ENCODE peak calls at places on chromosomes 13 and 19, in seven cellular contexts. One of them, this sample, is unnamed.

GRCh38 chr19:2461751-2462634 is 5.2 kb upstream of the LMNB2 start:
- DNase-seq in tibial nerve: no peak
- DNase-seq in A549: peak; percentile 85
- DNase-seq in prostate gland: no peak
- DNase-seq in heart left ventricle: no peak
- DNase-seq in gastrocnemius medialis: no peak
- DNase-seq in adrenal gland: no peak
- DNase-seq in this sample: peak; percentile 89

GRCh38 chr13:112456138-112457056 is 80.2 kb downstream of the SPACA7 start:
- DNase-seq in prostate gland: no peak
- DNase-seq in A549: no peak
- DNase-seq in gastrocnemius medialis: no peak
- DNase-seq in heart left ventricle: no peak
- DNase-seq in adrenal gland: no peak
- DNase-seq in tibial nerve: no peak
- DNase-seq in this sample: no peak

GRCh38 chr13:97879646-97880297 is 73.7 kb upstream of the IPO5 start:
- DNase-seq in gastrocnemius medialis: no peak
- DNase-seq in adrenal gland: no peak
- DNase-seq in prostate gland: no peak
- DNase-seq in A549: peak; percentile 31
- DNase-seq in heart left ventricle: no peak
- DNase-seq in tibial nerve: no peak
- DNase-seq in this sample: no peak

GRCh38 chr13:101942038-101942437 is 459.8 kb downstream of the FGF14 start:
- DNase-seq in gastrocnemius medialis: no peak
- DNase-seq in heart left ventricle: peak; percentile 23
- DNase-seq in prostate gland: no peak
- DNase-seq in tibial nerve: no peak
- DNase-seq in A549: peak; percentile 27
- DNase-seq in adrenal gland: no peak
- DNase-seq in this sample: no peak

GRCh38 chr19:47790398-47790814 is 11.9 kb downstream of the SELENOW start:
- DNase-seq in A549: peak; percentile 85
- DNase-seq in tibial nerve: peak; percentile 72
- DNase-seq in heart left ventricle: peak; percentile 79
- DNase-seq in prostate gland: peak; percentile 63
- DNase-seq in gastrocnemius medialis: no peak
- DNase-seq in adrenal gland: peak; percentile 80
- DNase-seq in this sample: peak; percentile 62

GRCh38 chr19:1133471-1133929 is 29.7 kb downstream of the GPX4 start:
- DNase-seq in gastrocnemius medialis: no peak
- DNase-seq in prostate gland: no peak
- DNase-seq in heart left ventricle: no peak
- DNase-seq in tibial nerve: no peak
- DNase-seq in adrenal gland: no peak
- DNase-seq in A549: peak; percentile 74
- DNase-seq in this sample: no peak

GRCh38 chr19:6041991-6042421 is 64.1 kb upstream of the RANBP3 start:
- DNase-seq in adrenal gland: no peak
- DNase-seq in prostate gland: no peak
- DNase-seq in heart left ventricle: no peak
- DNase-seq in gastrocnemius medialis: no peak
- DNase-seq in tibial nerve: no peak
- DNase-seq in A549: no peak
- DNase-seq in this sample: peak; percentile 66

GRCh38 chr19:35716735-35716984 is 1.1 kb upstream of the KMT2B start:
- DNase-seq in heart left ventricle: no peak
- DNase-seq in prostate gland: no peak
- DNase-seq in adrenal gland: no peak
- DNase-seq in A549: no peak
- DNase-seq in tibial nerve: no peak
- DNase-seq in gastrocnemius medialis: no peak
- DNase-seq in this sample: no peak

GRCh38 chr19:36160821-36161596 is 8.8 kb upstream of the COX7A1 start:
- DNase-seq in heart left ventricle: no peak
- DNase-seq in adrenal gland: no peak
- DNase-seq in gastrocnemius medialis: no peak
- DNase-seq in tibial nerve: no peak
- DNase-seq in prostate gland: no peak
- DNase-seq in A549: no peak
- DNase-seq in this sample: no peak

GRCh38 chr19:1475751-1476437 is 3.1 kb downstream of the C19orf25 start:
- DNase-seq in gastrocnemius medialis: no peak
- DNase-seq in tibial nerve: no peak
- DNase-seq in A549: no peak
- DNase-seq in adrenal gland: no peak
- DNase-seq in heart left ventricle: no peak
- DNase-seq in prostate gland: no peak
- DNase-seq in this sample: no peak

GRCh38 chr13:38494445-38494844 is 144.8 kb downstream of the UFM1 start:
- DNase-seq in tibial nerve: no peak
- DNase-seq in heart left ventricle: no peak
- DNase-seq in gastrocnemius medialis: no peak
- DNase-seq in A549: no peak
- DNase-seq in prostate gland: no peak
- DNase-seq in adrenal gland: no peak
- DNase-seq in this sample: no peak

GRCh38 chr13:52906122-52906903 is 57.9 kb upstream of the PCDH8 start:
- DNase-seq in A549: no peak
- DNase-seq in adrenal gland: no peak
- DNase-seq in prostate gland: no peak
- DNase-seq in heart left ventricle: no peak
- DNase-seq in gastrocnemius medialis: no peak
- DNase-seq in tibial nerve: no peak
- DNase-seq in this sample: no peak

GRCh38 chr13:114112231-114112825 is 20.1 kb downstream of the RASA3 start:
- DNase-seq in prostate gland: no peak
- DNase-seq in A549: no peak
- DNase-seq in tibial nerve: peak; percentile 4
- DNase-seq in heart left ventricle: no peak
- DNase-seq in adrenal gland: peak; percentile 8
- DNase-seq in gastrocnemius medialis: peak; percentile 13
- DNase-seq in this sample: no peak

GRCh38 chr13:20287976-20288375 is 55.9 kb upstream of the GJB6 start:
- DNase-seq in A549: no peak
- DNase-seq in heart left ventricle: no peak
- DNase-seq in adrenal gland: no peak
- DNase-seq in prostate gland: no peak
- DNase-seq in tibial nerve: no peak
- DNase-seq in gastrocnemius medialis: no peak
- DNase-seq in this sample: no peak

GRCh38 chr13:32783067-32783466 is 196.8 kb downstream of the PDS5B start:
- DNase-seq in gastrocnemius medialis: no peak
- DNase-seq in prostate gland: no peak
- DNase-seq in adrenal gland: no peak
- DNase-seq in heart left ventricle: no peak
- DNase-seq in A549: no peak
- DNase-seq in tibial nerve: no peak
- DNase-seq in this sample: no peak

GRCh38 chr19:5609881-5610280 is 12.7 kb downstream of the SAFB2 start:
- DNase-seq in prostate gland: no peak
- DNase-seq in tibial nerve: no peak
- DNase-seq in A549: no peak
- DNase-seq in gastrocnemius medialis: no peak
- DNase-seq in heart left ventricle: no peak
- DNase-seq in adrenal gland: no peak
- DNase-seq in this sample: no peak

GRCh38 chr19:24033962-24034342 is 53.0 kb upstream of the ZNF254 start:
- DNase-seq in gastrocnemius medialis: peak; percentile 5
- DNase-seq in prostate gland: peak; percentile 32
- DNase-seq in heart left ventricle: peak; percentile 32
- DNase-seq in tibial nerve: no peak
- DNase-seq in A549: peak; percentile 56
- DNase-seq in adrenal gland: peak; percentile 77
- DNase-seq in this sample: peak; percentile 88

GRCh38 chr19:10784257-10784656 is 51.8 kb downstream of the TMED1 start:
- DNase-seq in A549: no peak
- DNase-seq in tibial nerve: no peak
- DNase-seq in adrenal gland: peak; percentile 50
- DNase-seq in gastrocnemius medialis: peak; percentile 14
- DNase-seq in heart left ventricle: peak; percentile 61
- DNase-seq in prostate gland: no peak
- DNase-seq in this sample: peak; percentile 43

GRCh38 chr13:26502826-26503225 is 54.7 kb upstream of the WASF3 start:
- DNase-seq in gastrocnemius medialis: peak; percentile 37
- DNase-seq in prostate gland: no peak
- DNase-seq in A549: no peak
- DNase-seq in tibial nerve: no peak
- DNase-seq in adrenal gland: no peak
- DNase-seq in heart left ventricle: no peak
- DNase-seq in this sample: peak; percentile 62

GRCh38 chr13:94987869-94988268 is 275.5 kb upstream of the SOX21 start:
- DNase-seq in prostate gland: no peak
- DNase-seq in tibial nerve: no peak
- DNase-seq in adrenal gland: no peak
- DNase-seq in heart left ventricle: no peak
- DNase-seq in A549: no peak
- DNase-seq in gastrocnemius medialis: no peak
- DNase-seq in this sample: no peak

GRCh38 chr19:1655131-1655981 is 2.9 kb upstream of the TCF3 start:
- DNase-seq in tibial nerve: no peak
- DNase-seq in heart left ventricle: no peak
- DNase-seq in adrenal gland: no peak
- DNase-seq in A549: no peak
- DNase-seq in prostate gland: no peak
- DNase-seq in gastrocnemius medialis: no peak
- DNase-seq in this sample: no peak

GRCh38 chr19:57803594-57804325 is 11.0 kb downstream of the ZNF552 start:
- DNase-seq in adrenal gland: no peak
- DNase-seq in tibial nerve: no peak
- DNase-seq in prostate gland: no peak
- DNase-seq in heart left ventricle: no peak
- DNase-seq in A549: no peak
- DNase-seq in gastrocnemius medialis: no peak
- DNase-seq in this sample: no peak

GRCh38 chr19:7622933-7623685 is 6.2 kb downstream of the XAB2 start:
- DNase-seq in heart left ventricle: no peak
- DNase-seq in tibial nerve: no peak
- DNase-seq in A549: no peak
- DNase-seq in gastrocnemius medialis: no peak
- DNase-seq in adrenal gland: no peak
- DNase-seq in prostate gland: no peak
- DNase-seq in this sample: no peak
- TF ChIP-seq POLR2A in heart left ventricle: no peak
- TF ChIP-seq POLR2A in tibial nerve: no peak
- TF ChIP-seq POLR2A in A549: no peak
- TF ChIP-seq POLR2A in gastrocnemius medialis: no peak
- TF ChIP-seq POLR2A in adrenal gland: no peak
- TF ChIP-seq POLR2A in prostate gland: no peak
- TF ChIP-seq POLR2A in this sample: no peak

GRCh38 chr19:29596885-29597525 is 9.1 kb upstream of the POP4 start:
- DNase-seq in tibial nerve: no peak
- DNase-seq in prostate gland: no peak
- DNase-seq in adrenal gland: no peak
- DNase-seq in gastrocnemius medialis: no peak
- DNase-seq in A549: peak; percentile 64
- DNase-seq in heart left ventricle: no peak
- DNase-seq in this sample: no peak
- TF ChIP-seq CTCF in tibial nerve: no peak
- TF ChIP-seq CTCF in prostate gland: no peak
- TF ChIP-seq CTCF in adrenal gland: no peak
- TF ChIP-seq CTCF in gastrocnemius medialis: no peak
- TF ChIP-seq CTCF in A549: peak; percentile 76
- TF ChIP-seq CTCF in heart left ventricle: no peak
- TF ChIP-seq CTCF in this sample: no peak

DNA sequence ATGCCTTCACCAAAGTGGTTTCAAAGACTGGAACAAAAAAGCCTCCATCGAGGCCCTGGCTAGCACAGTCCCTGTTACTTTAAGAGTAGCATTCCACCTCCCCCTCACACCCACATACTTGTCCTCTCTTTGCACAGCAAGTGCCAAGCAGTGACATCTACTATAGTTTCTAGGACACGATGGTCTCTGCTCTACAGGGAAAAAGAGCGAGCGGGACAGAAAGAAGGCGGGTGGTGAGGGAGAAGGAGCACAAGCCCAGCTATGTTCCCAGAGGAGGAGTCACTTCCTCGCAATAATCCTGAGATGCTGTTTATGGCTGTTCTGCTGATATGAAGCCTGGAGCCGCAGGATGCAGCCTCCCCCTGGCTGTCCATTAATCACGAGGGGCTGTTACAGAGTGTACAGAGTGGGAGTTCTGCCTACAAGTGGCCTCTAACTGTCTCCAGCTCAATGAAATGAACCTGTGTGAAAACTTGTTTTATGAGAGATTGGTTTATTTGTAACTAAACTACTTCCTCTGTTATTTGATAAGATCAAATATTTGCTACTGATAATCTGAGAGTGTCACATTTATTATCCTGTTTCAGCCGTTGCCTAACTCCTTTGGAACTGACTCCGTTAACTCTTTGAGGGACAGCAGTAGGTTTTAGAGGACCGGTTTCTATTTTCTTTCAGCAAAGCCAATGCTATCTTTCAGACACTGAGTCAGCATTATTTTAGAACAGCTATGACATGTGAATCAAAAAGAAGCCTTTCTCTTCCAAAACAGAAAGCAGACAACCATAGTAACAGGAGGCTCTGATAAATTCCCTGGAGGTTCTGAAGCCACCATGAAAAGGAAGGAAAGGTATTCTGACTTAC is 208.0 kb downstream of the SPRY2 start:
- DNase-seq in gastrocnemius medialis: peak; percentile 62
- DNase-seq in A549: peak; percentile 81
- DNase-seq in heart left ventricle: peak; percentile 74
- DNase-seq in prostate gland: peak; percentile 49
- DNase-seq in adrenal gland: peak; percentile 54
- DNase-seq in tibial nerve: peak; percentile 13
- DNase-seq in this sample: peak; percentile 44
- H3K4me3 ChIP-seq in gastrocnemius medialis: peak overlapping the region; percentile 43
- H3K4me3 ChIP-seq in A549: peak overlapping the region; percentile 27
- H3K4me3 ChIP-seq in heart left ventricle: no peak overlapping the region
- H3K4me3 ChIP-seq in prostate gland: no peak overlapping the region
- H3K4me3 ChIP-seq in adrenal gland: no peak overlapping the region
- H3K4me3 ChIP-seq in tibial nerve: peak overlapping the region; percentile 30
- H3K4me3 ChIP-seq in this sample: no peak overlapping the region

DNA sequence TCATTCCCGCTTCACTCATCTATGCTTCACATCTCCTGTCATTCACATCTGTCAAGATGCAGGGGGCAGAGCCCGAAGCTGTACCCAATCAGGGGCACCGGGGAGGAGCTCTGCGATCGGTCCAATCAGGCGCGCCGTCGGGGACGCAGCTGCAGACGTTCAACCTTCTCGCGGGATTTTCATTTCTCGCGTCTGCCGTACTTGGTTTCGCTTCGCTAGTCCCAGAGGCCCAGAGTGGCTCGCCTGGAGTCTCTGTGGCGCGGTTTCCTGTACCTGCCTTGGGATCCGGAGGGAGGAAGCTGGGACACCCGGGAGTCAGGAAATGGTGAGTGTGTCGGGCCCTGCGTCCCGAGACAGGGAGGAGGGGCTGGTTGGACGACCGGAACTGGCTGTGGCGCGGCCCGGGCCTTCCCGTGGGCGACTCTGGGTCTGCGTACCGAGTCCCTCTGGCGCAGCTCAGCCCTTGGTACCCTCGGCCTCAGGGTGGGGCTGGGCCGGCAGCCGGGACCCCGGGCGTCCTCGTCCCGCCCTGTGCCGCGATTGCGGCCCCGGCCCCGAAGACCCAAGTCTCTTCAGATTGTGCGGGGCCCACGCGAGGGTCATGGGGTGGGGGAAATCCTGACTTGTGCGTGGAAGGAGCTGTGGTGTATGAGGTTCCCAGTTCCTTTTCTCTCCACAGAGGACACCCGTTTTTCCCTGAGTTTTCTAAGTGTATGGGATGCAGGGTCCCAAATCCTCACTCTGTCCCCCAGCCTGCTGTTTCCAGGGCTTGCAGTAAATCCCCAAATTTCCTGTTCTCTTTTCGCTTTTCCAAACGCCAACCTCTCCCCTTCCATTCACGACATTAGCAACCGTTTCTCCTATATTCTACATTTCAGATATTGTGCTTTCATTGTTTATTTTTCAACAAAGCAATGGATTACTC is at the start of gene ZNF136:
- DNase-seq in adrenal gland: peak; percentile 96
- DNase-seq in prostate gland: peak; percentile 89
- DNase-seq in gastrocnemius medialis: peak; percentile 83
- DNase-seq in A549: peak; percentile 89
- DNase-seq in tibial nerve: peak; percentile 87
- DNase-seq in heart left ventricle: peak; percentile 97
- DNase-seq in this sample: peak; percentile 99
- TF ChIP-seq POLR2A in adrenal gland: peak; percentile 93
- TF ChIP-seq POLR2A in prostate gland: peak; percentile 82
- TF ChIP-seq POLR2A in gastrocnemius medialis: peak; percentile 63
- TF ChIP-seq POLR2A in A549: no peak
- TF ChIP-seq POLR2A in tibial nerve: peak; percentile 75
- TF ChIP-seq POLR2A in heart left ventricle: no peak
- TF ChIP-seq POLR2A in this sample: peak; percentile 11